ENCODE peak calls at places on chromosome 19, in five cellular contexts. D is ascending aorta, N is osteoblast, R is A549, C is heart left ventricle. M is an unnamed sample.
A peak's percentile ranks its signal among the peaks of the same experiment; 100 is the strongest.

GRCh38 chr19:906480-906879 is 6.5 kb downstream of the R3HDM4 start:
- DNase-seq in R (no peak), C (no peak), D (no peak), N (no peak), M (no peak)

GRCh38 chr19:3655402-3656072 is 28.9 kb upstream of the CACTIN start:
- DNase-seq in N (peak; percentile 100), C (no peak), D (no peak), R (no peak), M (peak; percentile 70)

GRCh38 chr19:38506723-38507550 is 73.4 kb downstream of the RYR1 start:
- DNase-seq in R (peak; percentile 100), C (peak; percentile 68), D (peak; percentile 87), N (peak; percentile 93), M (no peak)

GRCh38 chr19:45215391-45216191 is 29.6 kb downstream of the EXOC3L2 start:
- DNase-seq in C (peak; percentile 40), D (no peak), R (no peak), N (no peak), M (no peak)

GRCh38 chr19:33060586-33060985 is 4.1 kb downstream of the RHPN2 start:
- DNase-seq in D (no peak), R (no peak), N (peak; percentile 42), C (no peak), M (no peak)

GRCh38 chr19:655691-656090 is 7.3 kb downstream of the RNF126 start:
- DNase-seq in N (no peak), C (no peak), R (no peak), D (no peak), M (no peak)

GRCh38 chr19:58038688-58039204 is 4.9 kb downstream of the ZSCAN1 start:
- DNase-seq in N (no peak), R (no peak), C (no peak), D (no peak), M (no peak)

GRCh38 chr19:9786819-9787218 is 18.3 kb upstream of the ZNF846 start:
- DNase-seq in D (no peak), C (no peak), N (no peak), R (no peak), M (no peak)

GRCh38 chr19:35908010-35908441 is at the start of gene TYROBP:
- DNase-seq in N (peak; percentile 47), R (no peak), D (no peak), C (peak; percentile 52), M (peak; percentile 52)

GRCh38 chr19:45130888-45131615 is 29.7 kb downstream of the NKPD1 start:
- DNase-seq in R (peak; percentile 54), N (peak; percentile 75), D (no peak), C (no peak), M (no peak)

GRCh38 chr19:41868120-41868988 is 8.3 kb downstream of the RPS19 start:
- DNase-seq in C (no peak), N (no peak), R (no peak), D (no peak), M (no peak)
- H3K4me1 ChIP-seq in C (peaks cover 1% of the 10 kb centered on the region), N (peaks cover 4% of the 10 kb centered on the region), R (peaks cover 70% of the 10 kb centered on the region), D (no peaks in the 10 kb centered on the region), M (peaks cover 9% of the 10 kb centered on the region)

GRCh38 chr19:13817615-13818371 is 22.6 kb downstream of the ZSWIM4 start:
- DNase-seq in R (no peak), D (peak; percentile 70), N (peak; percentile 90), C (no peak), M (no peak)
- TF ChIP-seq CTCF in R (no peak), D (no peak), N (no peak), C (no peak), M (no peak)

DNA sequence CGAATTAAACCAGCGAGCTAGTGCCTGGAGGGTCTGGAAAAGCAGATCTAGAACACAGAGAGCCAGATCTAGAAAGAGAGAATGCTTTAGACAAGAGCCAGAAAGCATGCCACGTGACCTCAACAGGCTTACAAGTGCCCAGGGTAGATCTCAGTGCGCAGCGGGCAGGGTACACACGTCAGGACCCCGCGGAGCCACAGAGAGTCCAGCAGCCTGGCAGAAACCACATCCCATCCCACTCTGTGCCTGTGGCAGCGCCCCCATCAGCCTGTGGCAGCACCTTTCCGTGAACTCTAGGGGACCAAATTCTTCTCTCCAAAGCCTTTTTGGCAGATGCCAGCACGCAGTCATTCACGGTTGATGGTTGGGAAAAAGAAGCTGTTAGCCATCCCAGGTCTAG is 5.9 kb downstream of the ARHGEF1 start:
- DNase-seq in N (no peak), R (no peak), C (no peak), D (no peak), M (no peak)
- H3K4me3 ChIP-seq in N (no peak overlapping the region), R (no peak overlapping the region), C (no peak overlapping the region), D (no peak overlapping the region), M (no peak overlapping the region)

GRCh38 chr19:30155529-30156200 is 213.6 kb downstream of the URI1 start:
- DNase-seq in D (no peak), C (no peak), R (no peak), N (no peak), M (no peak)
- H3K4me1 ChIP-seq in D (no peaks in the 10 kb centered on the region), C (no peaks in the 10 kb centered on the region), R (peaks cover under 1% of the 10 kb centered on the region), N (no peaks in the 10 kb centered on the region), M (no peaks in the 10 kb centered on the region)

GRCh38 chr19:18519962-18520847 is 1.7 kb downstream of the ELL start:
- DNase-seq in R (peak; percentile 80), N (peak; percentile 94), C (peak; percentile 60), D (peak; percentile 86), M (peak; percentile 58)

GRCh38 chr19:18521692-18522123 is at the start of gene ELL:
- DNase-seq in N (peak; percentile 42), C (no peak), D (peak; percentile 72), R (no peak), M (no peak)

GRCh38 chr19:18523841-18524240 is 2.0 kb upstream of the ELL start:
- DNase-seq in R (no peak), D (no peak), N (no peak), C (no peak), M (no peak)

GRCh38 chr19:18520848-18521691 is 800 bp downstream of the ELL start:
- DNase-seq in D (peak; percentile 73), R (no peak), C (peak; percentile 41), N (peak; percentile 69), M (no peak)

GRCh38 chr19:18522124-18522861 is 423 bp upstream of the ELL start:
- DNase-seq in R (peak; percentile 100), C (peak; percentile 100), D (peak; percentile 100), N (peak; percentile 99), M (peak; percentile 100)
- TF ChIP-seq CTCF in R (no peak), C (no peak), D (peak; percentile 31), N (no peak), M (peak; percentile 9)

GRCh38 chr19:17406039-17406886 is 833 bp upstream of the BST2 start:
- DNase-seq in C (no peak), N (peak; percentile 94), R (no peak), D (no peak), M (no peak)
- H3K4me3 ChIP-seq in C (peak overlapping the region; percentile 62), N (no peak overlapping the region), R (no peak overlapping the region), D (peak overlapping the region; percentile 67), M (peak overlapping the region; percentile 29)

M was measured in tibial artery.